ENCODE peak calls at places on chromosomes 3 and 15, in four cellular contexts. L is mucosa of descending colon, A is Peyer's patch, F is body of pancreas. R is an unnamed sample. For H3K4me1 and H3K36me3, the result is how much of the 10 kb centered on the place peaks cover.

GRCh38 chr15:30940359-30940758 is 36.6 kb downstream of the FAN1 start:
- DNase-seq in L (peak), A (no peak), F (peak), R (no peak)

GRCh38 chr3:54294214-54294613 is 171.9 kb downstream of the CACNA2D3 start:
- DNase-seq in L (no peak), A (no peak), F (no peak), R (no peak)

GRCh38 chr3:150965436-150965835 is 7.1 kb downstream of the CLRN1 start:
- DNase-seq in L (no peak), A (no peak), F (no peak), R (peak)

GRCh38 chr3:66938338-66938963 is 59.7 kb upstream of the KBTBD8 start:
- DNase-seq in L (peak), A (no peak), F (peak), R (peak)

GRCh38 chr3:41295740-41296139 is 96.4 kb downstream of the CTNNB1 start:
- DNase-seq in L (no peak), A (no peak), F (no peak), R (no peak)

GRCh38 chr3:71578045-71578730 is 5.3 kb downstream of the FOXP1 start:
- DNase-seq in L (no peak), A (no peak), F (no peak), R (peak)

GRCh38 chr3:196246612-196247308 is 30.4 kb downstream of the SLC51A start:
- DNase-seq in L (no peak), A (no peak), F (no peak), R (no peak)

GRCh38 chr3:185827595-185828344 is 2.9 kb upstream of the IGF2BP2 start:
- DNase-seq in L (no peak), A (no peak), F (no peak), R (no peak)

GRCh38 chr3:178485756-178486155 is 50.5 kb upstream of the KCNMB2 start:
- DNase-seq in L (no peak), A (no peak), F (no peak), R (no peak)

GRCh38 chr15:101684384-101684783 is 32.2 kb upstream of the TM2D3 start:
- DNase-seq in L (no peak), A (no peak), F (no peak), R (no peak)

GRCh38 chr3:49158108-49158709 is 7.9 kb downstream of the CCDC71 start:
- DNase-seq in L (peak), A (peak), F (peak), R (peak)

GRCh38 chr3:126021702-126022101 is 52.7 kb downstream of the ROPN1B start:
- DNase-seq in L (no peak), A (no peak), F (no peak), R (no peak)
- H3K4me3 ChIP-seq in L (no peak), A (no peak), F (no peak), R (no peak)

GRCh38 chr3:32313723-32314473 is 75.4 kb downstream of the CMTM8 start:
- DNase-seq in L (no peak), A (no peak), F (no peak), R (no peak)
- H3K4me1 ChIP-seq in L (under half), A (under half), F (under half), R (under half)

GRCh38 chr3:122365073-122365472 is 18.0 kb downstream of the MIX23 start:
- DNase-seq in L (no peak), A (no peak), F (no peak), R (no peak)
- H3K36me3 ChIP-seq in L (under half), A (under half), F (under half), R (under half)

GRCh38 chr3:17755836-17756235 is 13.4 kb upstream of the TBC1D5 start:
- DNase-seq in L (no peak), A (no peak), F (no peak), R (no peak)
- H3K4me3 ChIP-seq in L (no peak), A (no peak), F (no peak), R (no peak)

GRCh38 chr3:52354676-52355075 is 38.6 kb downstream of the DNAH1 start:
- DNase-seq in L (no peak), A (no peak), F (no peak), R (no peak)

GRCh38 chr3:52356126-52356525 is 40.0 kb downstream of the DNAH1 start:
- DNase-seq in L (no peak), A (no peak), F (no peak), R (no peak)

GRCh38 chr3:52353291-52353855 is 37.3 kb downstream of the DNAH1 start:
- DNase-seq in L (no peak), A (no peak), F (no peak), R (no peak)

GRCh38 chr3:52357151-52358080 is 41.3 kb downstream of the DNAH1 start:
- DNase-seq in L (no peak), A (no peak), F (no peak), R (no peak)

DNA sequence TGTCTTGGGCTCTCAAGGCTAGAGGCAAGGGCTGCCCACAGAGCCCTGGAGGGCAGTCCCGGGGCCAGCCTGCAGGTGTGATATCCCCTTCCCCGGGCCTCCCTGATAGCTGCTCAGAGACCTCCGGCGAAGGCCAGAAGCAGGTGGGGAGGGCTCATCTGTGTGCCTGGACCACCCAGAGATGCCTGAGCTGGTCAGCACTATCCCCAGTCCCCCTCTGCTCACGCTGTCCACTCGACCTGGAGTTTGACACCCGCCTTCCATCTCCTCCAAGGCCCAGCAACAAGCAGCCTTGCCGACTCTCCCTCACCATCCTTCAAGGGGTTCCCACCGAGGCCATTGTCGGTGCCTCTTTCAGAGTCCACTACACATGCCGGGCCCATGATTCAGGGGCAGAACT is 39.4 kb downstream of the DNAH1 start:
- DNase-seq in L (no peak), A (no peak), F (no peak), R (no peak)
- H3K4me1 ChIP-seq in L (under half), A (under half), F (under half), R (under half)

GRCh38 chr3:115348391-115348790 is 201.3 kb upstream of the ZBTB20 start:
- DNase-seq in L (no peak), A (no peak), F (no peak), R (no peak)

GRCh38 chr3:115347737-115348136 is 200.6 kb upstream of the ZBTB20 start:
- DNase-seq in L (no peak), A (no peak), F (no peak), R (no peak)

GRCh38 chr3:115351193-115351592 is 204.1 kb upstream of the ZBTB20 start:
- DNase-seq in L (no peak), A (no peak), F (no peak), R (no peak)

GRCh38 chr3:115350606-115351005 is 203.5 kb upstream of the ZBTB20 start:
- DNase-seq in L (no peak), A (no peak), F (no peak), R (no peak)

DNA sequence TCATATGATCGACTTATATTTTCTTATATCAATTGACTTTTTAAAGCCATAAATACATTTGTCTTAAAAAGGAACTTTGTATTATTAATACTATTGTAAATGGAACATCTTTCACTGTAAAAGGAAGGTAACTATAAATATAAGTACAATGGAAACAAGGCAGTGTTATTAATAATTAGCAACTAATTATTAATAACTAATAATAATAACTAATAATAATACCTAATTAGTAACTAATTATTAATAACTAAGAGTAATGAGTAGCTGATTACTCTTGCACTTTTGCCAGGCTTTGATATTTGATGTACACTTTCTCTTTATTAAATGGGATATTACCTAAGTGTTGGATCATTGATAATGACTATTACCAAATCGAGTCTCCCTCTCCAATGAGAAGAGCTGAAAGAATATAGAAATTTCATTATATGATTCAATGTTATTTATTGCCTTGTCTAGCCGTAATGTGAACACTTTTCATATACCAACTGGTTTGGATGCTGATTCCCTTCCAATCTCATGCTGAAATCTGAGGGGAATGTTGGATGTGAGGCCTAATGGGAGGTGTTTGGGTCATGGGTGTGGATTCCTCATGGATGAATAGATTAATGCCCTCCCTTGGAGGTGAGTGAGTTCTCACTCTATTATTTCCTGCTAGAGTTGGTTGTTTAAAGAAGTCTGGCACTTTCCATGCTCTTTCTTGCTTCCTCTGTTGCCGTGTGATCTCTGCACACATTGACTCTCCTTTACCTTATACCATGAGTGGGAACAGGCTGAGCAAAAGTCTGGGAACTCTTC is 202.1 kb upstream of the ZBTB20 start:
- DNase-seq in L (no peak), A (no peak), F (no peak), R (no peak)
- H3K36me3 ChIP-seq in L (under half), A (under half), F (under half), R (under half)

GRCh38 chr3:32457971-32458471 is 44.6 kb downstream of the CMTM6 start:
- DNase-seq in L (no peak), A (peak), F (no peak), R (peak)

GRCh38 chr3:32456429-32457130 is 46.1 kb downstream of the CMTM6 start:
- DNase-seq in L (no peak), A (no peak), F (no peak), R (no peak)

GRCh38 chr3:32454731-32455608 is 47.7 kb downstream of the CMTM6 start:
- DNase-seq in L (peak), A (no peak), F (no peak), R (no peak)

GRCh38 chr3:32454111-32454510 is 48.5 kb downstream of the CMTM6 start:
- DNase-seq in L (peak), A (no peak), F (no peak), R (no peak)

DNA sequence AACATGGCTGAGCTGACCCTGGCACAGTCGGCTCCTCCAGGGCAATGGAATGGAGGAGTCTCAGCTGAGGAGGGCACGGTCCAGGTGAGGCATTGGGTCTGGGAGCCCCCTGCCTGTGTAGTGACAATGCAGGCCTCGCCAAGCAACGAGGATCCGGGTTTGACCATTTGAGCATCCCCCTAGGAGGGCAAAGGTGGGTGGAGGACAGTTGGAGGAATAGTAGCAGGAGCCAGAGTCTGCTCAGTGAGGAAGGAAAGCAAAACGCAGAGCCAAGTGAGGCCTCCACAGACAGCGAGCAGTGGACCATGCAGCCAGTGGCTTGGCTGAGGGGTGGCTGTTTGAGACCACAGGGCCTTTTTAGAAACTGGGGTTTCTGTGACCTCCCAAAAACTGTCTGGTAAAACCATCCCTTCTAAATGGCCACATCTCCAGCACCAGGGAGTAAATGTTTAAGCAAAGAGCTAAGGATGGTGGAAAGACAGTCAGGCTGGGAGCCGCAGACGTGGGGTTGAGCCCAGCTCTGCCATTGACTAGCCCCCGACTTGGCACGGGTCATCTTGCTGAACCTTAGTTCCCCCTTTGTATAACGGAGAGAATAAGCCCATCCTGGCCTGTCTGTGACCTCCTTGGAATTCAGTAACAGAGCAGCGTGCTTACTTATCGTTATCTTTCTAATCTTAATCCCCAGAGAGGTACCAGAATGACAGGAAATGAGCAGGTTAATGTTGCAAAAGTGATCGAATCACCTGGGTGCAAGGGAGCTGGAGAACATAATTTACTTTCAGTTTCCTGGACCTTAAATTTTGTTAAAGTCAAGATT is 46.8 kb downstream of the CMTM6 start:
- DNase-seq in L (peak), A (no peak), F (no peak), R (no peak)
- H3K4me3 ChIP-seq in L (no peak), A (no peak), F (no peak), R (no peak)

GRCh38 chr3:35789039-35789438 is 149.7 kb downstream of the ARPP21 start:
- DNase-seq in L (no peak), A (no peak), F (no peak), R (no peak)

GRCh38 chr3:35782355-35782754 is 143.0 kb downstream of the ARPP21 start:
- DNase-seq in L (no peak), A (no peak), F (no peak), R (no peak)

GRCh38 chr3:35784162-35784561 is 144.8 kb downstream of the ARPP21 start:
- DNase-seq in L (no peak), A (no peak), F (no peak), R (no peak)

GRCh38 chr3:35781558-35781957 is 142.2 kb downstream of the ARPP21 start:
- DNase-seq in L (no peak), A (no peak), F (no peak), R (no peak)

GRCh38 chr3:35785540-35785939 is 146.2 kb downstream of the ARPP21 start:
- DNase-seq in L (no peak), A (no peak), F (no peak), R (no peak)
- H3K4me1 ChIP-seq in L (under half), A (under half), F (under half), R (under half)

GRCh38 chr15:51955514-51955913 is 16.1 kb downstream of the LEO1 start:
- DNase-seq in L (no peak), A (no peak), F (peak), R (no peak)
- H3K36me3 ChIP-seq in L (under half), A (under half), F (under half), R (under half)

R was measured in small intestine.